ENCODE peak calls at places on chromosome 1, in five cellular contexts. One of them, this sample, is unnamed.

GRCh38 chr1:2232255-2232915 is 4.3 kb downstream of the SKI start:
- DNase-seq in MCF 10A: no peak
- DNase-seq in uterus: no peak
- DNase-seq in left ventricle myocardium inferior: no peak
- DNase-seq in AG04450: no peak
- DNase-seq in this sample: no peak

GRCh38 chr1:150807257-150807637 is 813 bp downstream of the CTSK start:
- DNase-seq in MCF 10A: no peak
- DNase-seq in uterus: no peak
- DNase-seq in left ventricle myocardium inferior: no peak
- DNase-seq in AG04450: no peak
- DNase-seq in this sample: peak

GRCh38 chr1:218368686-218369085 is 23.6 kb downstream of the TGFB2 start:
- DNase-seq in MCF 10A: no peak
- DNase-seq in uterus: no peak
- DNase-seq in left ventricle myocardium inferior: no peak
- DNase-seq in AG04450: no peak
- DNase-seq in this sample: no peak

GRCh38 chr1:232767381-232768074 is 37.7 kb upstream of the MAP10 start:
- DNase-seq in MCF 10A: peak
- DNase-seq in uterus: peak
- DNase-seq in left ventricle myocardium inferior: no peak
- DNase-seq in AG04450: peak
- DNase-seq in this sample: peak

GRCh38 chr1:108962681-108963051 is 618 bp downstream of the CLCC1 start:
- DNase-seq in MCF 10A: peak
- DNase-seq in uterus: peak
- DNase-seq in left ventricle myocardium inferior: no peak
- DNase-seq in AG04450: no peak
- DNase-seq in this sample: no peak

GRCh38 chr1:118158918-118159317 is 26.1 kb downstream of the SPAG17 start:
- DNase-seq in MCF 10A: peak
- DNase-seq in uterus: no peak
- DNase-seq in left ventricle myocardium inferior: no peak
- DNase-seq in AG04450: peak
- DNase-seq in this sample: peak

GRCh38 chr1:14538335-14538734 is 60.1 kb upstream of the KAZN start:
- DNase-seq in MCF 10A: no peak
- DNase-seq in uterus: no peak
- DNase-seq in left ventricle myocardium inferior: no peak
- DNase-seq in AG04450: no peak
- DNase-seq in this sample: no peak

GRCh38 chr1:42735477-42736105 is 4.4 kb downstream of the CLDN19 start:
- DNase-seq in MCF 10A: no peak
- DNase-seq in uterus: no peak
- DNase-seq in left ventricle myocardium inferior: no peak
- DNase-seq in AG04450: no peak
- DNase-seq in this sample: no peak

GRCh38 chr1:14975119-14975518 is 178.4 kb upstream of the TMEM51 start:
- DNase-seq in MCF 10A: no peak
- DNase-seq in uterus: no peak
- DNase-seq in left ventricle myocardium inferior: no peak
- DNase-seq in AG04450: no peak
- DNase-seq in this sample: no peak

GRCh38 chr1:16612332-16613172 is 812 bp downstream of the NBPF1 start:
- DNase-seq in MCF 10A: peak
- DNase-seq in uterus: peak
- DNase-seq in left ventricle myocardium inferior: peak
- DNase-seq in AG04450: peak
- DNase-seq in this sample: peak

GRCh38 chr1:7299329-7299799 is 471.7 kb upstream of the VAMP3 start:
- DNase-seq in MCF 10A: peak
- DNase-seq in uterus: peak
- DNase-seq in left ventricle myocardium inferior: peak
- DNase-seq in AG04450: peak
- DNase-seq in this sample: peak

GRCh38 chr1:6003568-6004411 is 11.6 kb upstream of the NPHP4 start:
- DNase-seq in MCF 10A: no peak
- DNase-seq in uterus: no peak
- DNase-seq in left ventricle myocardium inferior: peak
- DNase-seq in AG04450: no peak
- DNase-seq in this sample: no peak

GRCh38 chr1:228457396-228458176 is 29.6 kb upstream of the RNF187 start:
- DNase-seq in MCF 10A: peak
- DNase-seq in uterus: peak
- DNase-seq in left ventricle myocardium inferior: peak
- DNase-seq in AG04450: peak
- DNase-seq in this sample: peak
- TF ChIP-seq CTCF in MCF 10A: peak
- TF ChIP-seq CTCF in uterus: no peak
- TF ChIP-seq CTCF in left ventricle myocardium inferior: peak
- TF ChIP-seq CTCF in AG04450: peak
- TF ChIP-seq CTCF in this sample: peak

GRCh38 chr1:230978491-230979388 is at the start of the genes ARV1 and TTC13:
- DNase-seq in MCF 10A: peak
- DNase-seq in uterus: peak
- DNase-seq in left ventricle myocardium inferior: peak
- DNase-seq in AG04450: peak
- DNase-seq in this sample: peak

GRCh38 chr1:230979389-230979716 is 459 bp downstream of the ARV1 start:
- DNase-seq in MCF 10A: no peak
- DNase-seq in uterus: no peak
- DNase-seq in left ventricle myocardium inferior: no peak
- DNase-seq in AG04450: no peak
- DNase-seq in this sample: no peak

GRCh38 chr1:230976825-230977747 is 1.6 kb downstream of the TTC13 start:
- DNase-seq in MCF 10A: no peak
- DNase-seq in uterus: no peak
- DNase-seq in left ventricle myocardium inferior: no peak
- DNase-seq in AG04450: no peak
- DNase-seq in this sample: no peak

GRCh38 chr1:230976360-230976759 is 2.3 kb downstream of the TTC13 start:
- DNase-seq in MCF 10A: no peak
- DNase-seq in uterus: no peak
- DNase-seq in left ventricle myocardium inferior: no peak
- DNase-seq in AG04450: no peak
- DNase-seq in this sample: no peak

DNA sequence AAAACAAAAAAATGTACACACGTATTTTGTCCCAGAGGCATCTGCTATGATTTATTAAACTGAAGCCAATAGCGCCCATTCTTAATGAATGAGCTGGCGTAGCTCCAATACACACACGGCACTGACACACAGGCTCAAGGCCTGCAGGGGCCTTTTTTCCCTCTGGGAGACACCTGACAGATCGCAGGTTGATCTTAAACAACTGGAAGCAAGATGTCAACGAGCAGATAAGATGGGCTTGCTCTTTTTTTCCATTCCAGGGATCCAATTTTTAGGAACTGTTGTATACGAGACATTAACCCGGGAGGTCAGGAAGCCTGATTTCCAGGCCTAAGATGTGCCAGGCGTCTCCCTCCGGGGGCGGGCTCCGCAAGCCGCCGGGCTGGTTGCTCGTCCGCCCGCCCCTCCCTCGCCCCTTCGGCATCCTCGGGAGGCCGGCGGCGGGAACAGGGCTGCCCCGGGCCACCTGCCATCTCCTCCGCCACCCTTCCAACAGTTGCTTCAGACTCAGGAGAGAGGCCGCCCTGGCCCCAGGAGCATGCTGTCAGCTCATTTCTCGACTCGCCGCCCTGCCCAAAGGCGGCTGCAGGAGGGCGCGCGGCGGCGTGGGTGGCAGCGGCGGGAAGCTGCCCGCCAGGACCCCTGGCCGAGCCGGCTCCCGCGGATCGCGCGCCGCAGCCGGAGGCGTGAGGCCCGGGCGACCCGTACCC is 725 bp downstream of the TTC13 start:
- DNase-seq in MCF 10A: peak
- DNase-seq in uterus: peak
- DNase-seq in left ventricle myocardium inferior: peak
- DNase-seq in AG04450: no peak
- DNase-seq in this sample: peak
- TF ChIP-seq CTCF in MCF 10A: no peak
- TF ChIP-seq CTCF in uterus: no peak
- TF ChIP-seq CTCF in left ventricle myocardium inferior: no peak
- TF ChIP-seq CTCF in AG04450: no peak
- TF ChIP-seq CTCF in this sample: no peak

DNA sequence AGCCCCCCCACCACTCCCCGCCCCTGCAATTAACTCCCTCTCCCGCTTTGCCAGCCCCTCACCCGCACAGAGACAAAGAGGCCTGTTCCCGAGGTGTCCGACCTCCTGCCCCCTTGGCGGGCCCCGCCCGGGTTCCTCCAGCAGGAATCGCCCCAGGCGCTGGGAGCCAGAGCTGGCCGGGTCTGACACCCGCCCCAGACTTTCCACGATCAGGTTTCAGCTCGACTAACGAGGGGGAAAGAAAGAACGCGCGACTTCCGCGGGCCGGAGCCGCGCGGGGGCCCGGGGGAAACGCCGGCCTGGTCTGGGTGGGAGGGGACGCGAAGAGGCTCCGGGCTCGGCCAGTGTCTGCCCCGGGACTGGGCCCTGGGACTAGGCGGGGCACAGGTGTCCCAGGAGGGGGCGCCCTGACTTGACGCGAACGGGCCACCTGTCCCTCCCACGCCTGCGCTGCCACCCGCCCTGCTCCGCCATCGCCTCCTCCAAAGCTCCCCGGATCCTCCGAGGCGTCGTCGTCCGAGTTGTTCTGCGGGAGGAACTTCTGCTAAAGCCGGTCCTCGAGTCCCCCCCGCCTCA is 36.3 kb upstream of the HHAT start:
- DNase-seq in MCF 10A: peak
- DNase-seq in uterus: peak
- DNase-seq in left ventricle myocardium inferior: peak
- DNase-seq in AG04450: no peak
- DNase-seq in this sample: no peak
- TF ChIP-seq CTCF in MCF 10A: peak
- TF ChIP-seq CTCF in uterus: peak
- TF ChIP-seq CTCF in left ventricle myocardium inferior: peak
- TF ChIP-seq CTCF in AG04450: no peak
- TF ChIP-seq CTCF in this sample: no peak

GRCh38 chr1:17922833-17923232 is 167.7 kb downstream of the ACTL8 start:
- DNase-seq in MCF 10A: peak
- DNase-seq in uterus: no peak
- DNase-seq in left ventricle myocardium inferior: no peak
- DNase-seq in AG04450: no peak
- DNase-seq in this sample: peak
- TF ChIP-seq CTCF in MCF 10A: peak
- TF ChIP-seq CTCF in uterus: no peak
- TF ChIP-seq CTCF in left ventricle myocardium inferior: peak
- TF ChIP-seq CTCF in AG04450: peak
- TF ChIP-seq CTCF in this sample: peak

DNA sequence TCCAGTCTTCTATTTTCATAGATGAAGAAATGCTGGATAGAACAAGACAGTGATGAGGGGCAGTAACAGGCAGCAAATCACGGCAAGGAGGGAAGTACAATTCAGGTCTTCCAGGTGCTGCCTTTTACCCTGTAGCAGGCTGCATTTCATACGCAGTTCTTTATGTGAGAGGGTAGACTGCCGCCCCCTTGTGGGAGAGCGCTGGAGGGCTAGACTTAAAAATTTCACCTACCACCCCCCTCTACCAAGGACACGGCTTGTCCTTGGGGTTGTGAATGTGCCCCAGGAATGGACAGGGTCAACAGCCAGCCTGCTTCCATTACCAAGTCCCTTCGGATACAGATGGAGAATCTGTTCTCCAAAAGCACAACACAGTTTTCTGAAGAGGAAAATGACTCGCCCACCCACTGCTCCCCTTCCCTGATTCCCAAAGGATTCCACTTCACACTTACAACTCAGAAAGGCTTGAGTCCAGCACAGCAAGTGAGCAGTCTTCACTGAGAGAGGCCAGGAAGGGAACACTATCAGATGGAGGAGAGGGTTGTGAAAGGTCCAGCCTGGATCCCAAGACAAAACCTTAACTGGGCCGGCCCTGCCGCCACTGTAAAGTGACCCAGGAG is 7.4 kb downstream of the WDR77 start:
- DNase-seq in MCF 10A: peak
- DNase-seq in uterus: no peak
- DNase-seq in left ventricle myocardium inferior: no peak
- DNase-seq in AG04450: no peak
- DNase-seq in this sample: no peak
- TF ChIP-seq CTCF in MCF 10A: no peak
- TF ChIP-seq CTCF in uterus: no peak
- TF ChIP-seq CTCF in left ventricle myocardium inferior: peak
- TF ChIP-seq CTCF in AG04450: peak
- TF ChIP-seq CTCF in this sample: peak

DNA sequence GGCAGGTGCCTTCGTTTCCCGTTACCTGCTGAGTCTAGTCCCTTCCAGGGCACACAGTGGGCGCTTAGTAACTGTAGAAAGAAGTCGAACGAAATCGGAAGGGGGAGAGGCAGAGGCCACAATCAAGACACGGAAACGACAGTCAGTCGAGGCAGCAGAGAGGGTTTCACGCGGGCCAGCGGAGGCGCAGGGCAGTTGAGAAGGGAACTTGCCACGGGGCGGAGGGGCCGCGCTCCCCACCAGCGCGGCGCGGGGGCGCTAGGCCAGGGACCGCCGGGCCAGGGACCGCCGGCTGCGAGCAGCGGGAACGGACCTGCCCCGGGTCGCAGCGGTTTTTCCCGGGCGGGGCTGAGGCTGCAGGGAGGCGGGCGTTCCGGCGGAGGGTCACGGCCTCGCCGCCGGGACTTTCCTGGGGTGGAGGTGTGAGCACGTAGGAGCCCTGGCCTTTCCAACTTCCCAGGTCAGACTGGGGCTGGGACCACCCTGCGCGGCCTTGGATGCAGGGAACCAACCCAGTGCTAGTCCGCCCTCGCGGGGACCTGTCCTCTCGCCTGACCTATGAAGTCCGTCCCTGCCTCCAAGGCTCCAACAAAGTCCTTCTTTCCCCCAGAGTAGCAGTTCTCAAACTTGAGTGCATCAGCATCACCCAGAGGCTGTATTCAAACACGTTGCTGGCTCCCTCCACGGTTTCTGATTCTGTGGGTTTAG is 150.1 kb upstream of the FGGY start:
- DNase-seq in MCF 10A: no peak
- DNase-seq in uterus: peak
- DNase-seq in left ventricle myocardium inferior: peak
- DNase-seq in AG04450: no peak
- DNase-seq in this sample: peak
- TF ChIP-seq CTCF in MCF 10A: no peak
- TF ChIP-seq CTCF in uterus: no peak
- TF ChIP-seq CTCF in left ventricle myocardium inferior: peak
- TF ChIP-seq CTCF in AG04450: no peak
- TF ChIP-seq CTCF in this sample: peak